ENCODE peak calls at places on chromosome 9, in eight cellular contexts. H is CD4-positive, CD25-positive, alpha-beta regulatory T cell; U is CD4-positive, alpha-beta memory T cell; W is mesenchymal stem cell; T is Peyer's patch; C is pancreas; E is neural progenitor cell; I is small intestine. Z is an unnamed sample. For H3K4me1, the result is how much of the 10 kb centered on the place peaks cover.

GRCh38 chr9:93205045-93205768 is 21.3 kb downstream of the WNK2 start:
- DNase-seq in H (peak), U (no peak), W (no peak), T (no peak), C (peak), E (peak), I (peak), Z (peak)

GRCh38 chr9:104557179-104557634 is 11.8 kb upstream of the OR13C8 start:
- DNase-seq in H (no peak), U (no peak), W (no peak), T (no peak), C (no peak), E (no peak), I (no peak), Z (no peak)

GRCh38 chr9:107548298-107549142 is 59.0 kb upstream of the KLF4 start:
- DNase-seq in H (no peak), U (no peak), W (peak), T (no peak), C (no peak), E (no peak), I (no peak), Z (peak)

GRCh38 chr9:115398313-115398650 is 280.3 kb upstream of the TNC start:
- DNase-seq in H (no peak), U (no peak), W (no peak), T (no peak), C (no peak), E (no peak), I (no peak), Z (no peak)

GRCh38 chr9:111375817-111376564 is 46.0 kb upstream of the OR2K2 start:
- DNase-seq in H (no peak), U (no peak), W (peak), T (no peak), C (no peak), E (no peak), I (no peak), Z (no peak)

GRCh38 chr9:10008101-10008799 is 604.6 kb downstream of the PTPRD start:
- DNase-seq in H (no peak), U (no peak), W (no peak), T (no peak), C (no peak), E (peak), I (no peak), Z (no peak)

GRCh38 chr9:85743290-85744128 is 1.8 kb upstream of the AGTPBP1 start:
- DNase-seq in H (peak), U (peak), W (peak), T (no peak), C (no peak), E (peak), I (peak), Z (no peak)

GRCh38 chr9:90044263-90044662 is 439.5 kb downstream of the GADD45G start:
- DNase-seq in H (no peak), U (no peak), W (peak), T (no peak), C (no peak), E (no peak), I (no peak), Z (no peak)

GRCh38 chr9:19283108-19283710 is 52.7 kb downstream of the DENND4C start:
- DNase-seq in H (no peak), U (no peak), W (no peak), T (no peak), C (no peak), E (no peak), I (no peak), Z (no peak)

GRCh38 chr9:19281801-19282200 is 51.3 kb downstream of the DENND4C start:
- DNase-seq in H (no peak), U (no peak), W (no peak), T (no peak), C (no peak), E (no peak), I (no peak), Z (no peak)

GRCh38 chr9:19290103-19290502 is 59.6 kb downstream of the DENND4C start:
- DNase-seq in H (no peak), U (no peak), W (no peak), T (no peak), C (no peak), E (no peak), I (no peak), Z (no peak)

GRCh38 chr9:19286634-19287188 is 56.2 kb downstream of the DENND4C start:
- DNase-seq in H (no peak), U (no peak), W (no peak), T (no peak), C (no peak), E (no peak), I (peak), Z (no peak)

DNA sequence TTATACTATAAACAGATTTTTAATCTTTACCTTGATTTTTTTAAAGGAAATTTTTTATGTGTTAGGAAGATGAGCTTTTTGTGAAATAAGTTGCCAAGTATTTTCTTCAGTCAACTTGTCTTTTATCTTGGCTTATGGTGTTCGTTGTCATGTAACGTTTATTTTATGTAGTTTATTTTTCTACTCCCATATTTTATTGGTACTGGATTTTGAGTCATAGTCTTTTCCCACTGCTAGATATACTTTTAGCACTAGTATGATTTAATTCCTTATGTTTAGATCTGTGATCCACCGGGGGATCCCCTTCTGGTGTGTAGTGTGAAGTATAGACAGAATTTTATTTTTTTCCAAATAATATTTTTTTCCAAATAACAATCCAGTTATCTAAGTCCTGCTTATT is 54.2 kb downstream of the DENND4C start:
- DNase-seq in H (no peak), U (no peak), W (no peak), T (no peak), C (no peak), E (no peak), I (peak), Z (no peak)
- H3K4me1 ChIP-seq in H (under half), U (under half), W (under half), T (under half), C (under half), E (under half), I (under half), Z (under half)

DNA sequence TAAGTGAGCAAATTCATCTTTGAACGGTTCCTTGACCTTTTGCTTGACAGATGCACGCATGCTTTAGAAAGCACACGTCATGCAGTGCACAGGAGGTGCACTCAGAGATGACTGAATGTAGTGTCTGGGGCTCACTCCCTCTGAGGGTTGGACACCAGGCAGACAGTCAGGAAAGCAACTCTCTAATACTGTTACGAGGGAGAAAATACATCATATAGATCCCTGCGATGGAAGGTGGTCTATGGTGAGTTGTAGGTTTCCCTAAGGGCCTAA is 16.5 kb upstream of the PHF19 start:
- DNase-seq in H (no peak), U (no peak), W (peak), T (no peak), C (no peak), E (no peak), I (no peak), Z (no peak)
- H3K4me1 ChIP-seq in H (half or more), U (half or more), W (under half), T (under half), C (under half), E (under half), I (under half), Z (under half)

GRCh38 chr9:114093031-114093471 is 6.0 kb downstream of the KIF12 start:
- DNase-seq in H (no peak), U (no peak), W (no peak), T (no peak), C (no peak), E (no peak), I (no peak), Z (no peak)
- H3K4me1 ChIP-seq in H (under half), U (under half), W (under half), T (under half), C (under half), E (under half), I (under half), Z (under half)

DNA sequence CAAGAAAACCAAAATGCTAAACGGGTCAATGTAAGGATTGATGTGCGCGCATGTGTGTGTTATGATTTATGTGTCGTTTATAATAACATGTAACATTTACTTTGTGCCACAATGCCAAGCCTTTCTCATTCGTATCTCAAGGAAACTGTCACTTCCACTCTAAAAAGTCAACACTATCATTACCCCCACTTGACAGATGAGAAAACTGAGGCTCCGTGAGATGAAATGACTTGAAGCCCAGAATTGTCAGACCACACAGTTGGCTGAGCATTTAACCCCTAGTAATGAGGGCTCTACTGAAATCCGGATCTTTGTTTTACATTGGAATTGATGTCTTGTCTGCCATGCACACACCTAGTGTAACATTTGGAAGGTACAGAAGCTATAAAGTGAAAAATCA is 95.0 kb upstream of the LMX1B start:
- DNase-seq in H (no peak), U (no peak), W (no peak), T (no peak), C (no peak), E (no peak), I (no peak), Z (no peak)
- H3K4me1 ChIP-seq in H (under half), U (under half), W (under half), T (under half), C (under half), E (under half), I (under half), Z (under half)

DNA sequence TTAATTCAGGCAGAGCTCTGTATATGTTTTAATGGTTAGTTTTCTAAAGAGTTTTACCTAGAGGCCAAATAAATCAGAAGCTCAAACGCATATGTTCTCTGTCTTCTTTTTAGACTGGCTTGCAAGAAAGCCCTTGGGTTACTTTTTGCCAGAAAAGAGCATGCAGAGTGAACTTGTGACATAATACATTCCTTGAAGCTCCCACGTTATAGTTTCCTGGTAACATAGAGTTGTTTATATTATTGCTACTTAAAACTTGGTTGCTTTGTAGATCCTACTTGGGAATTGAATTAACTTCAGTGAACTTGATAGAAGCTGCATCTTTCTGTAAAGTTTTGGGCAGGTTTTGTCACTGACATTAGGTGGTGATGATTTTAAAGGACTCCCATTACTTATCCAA is 102.9 kb downstream of the C9orf152 start:
- DNase-seq in H (no peak), U (no peak), W (peak), T (no peak), C (no peak), E (no peak), I (no peak), Z (no peak)
- H3K4me1 ChIP-seq in H (under half), U (under half), W (under half), T (under half), C (under half), E (under half), I (under half), Z (under half)

GRCh38 chr9:137110911-137111787 is 3.4 kb downstream of the DPP7 start:
- DNase-seq in H (no peak), U (no peak), W (no peak), T (no peak), C (no peak), E (no peak), I (no peak), Z (no peak)

GRCh38 chr9:137109250-137110146 is 5.0 kb downstream of the DPP7 start:
- DNase-seq in H (no peak), U (no peak), W (no peak), T (no peak), C (peak), E (no peak), I (no peak), Z (no peak)

GRCh38 chr9:137111788-137112563 is 2.6 kb downstream of the DPP7 start:
- DNase-seq in H (no peak), U (no peak), W (no peak), T (no peak), C (peak), E (no peak), I (no peak), Z (no peak)

GRCh38 chr9:137108608-137109249 is 5.8 kb downstream of the DPP7 start:
- DNase-seq in H (no peak), U (no peak), W (no peak), T (no peak), C (peak), E (no peak), I (no peak), Z (peak)

GRCh38 chr9:137110147-137110910 is 4.2 kb downstream of the DPP7 start:
- DNase-seq in H (no peak), U (no peak), W (no peak), T (no peak), C (no peak), E (no peak), I (no peak), Z (no peak)
- H3K4me1 ChIP-seq in H (under half), U (under half), W (under half), T (under half), C (under half), E (under half), I (under half), Z (under half)

GRCh38 chr9:28925184-28925583 is 1351.9 kb upstream of the C9orf72 start:
- DNase-seq in H (no peak), U (no peak), W (no peak), T (no peak), C (no peak), E (no peak), I (no peak), Z (no peak)

GRCh38 chr9:28927711-28928110 is 1354.4 kb upstream of the C9orf72 start:
- DNase-seq in H (no peak), U (no peak), W (no peak), T (no peak), C (no peak), E (no peak), I (no peak), Z (no peak)

GRCh38 chr9:28921857-28922500 is 1348.7 kb upstream of the C9orf72 start:
- DNase-seq in H (no peak), U (no peak), W (no peak), T (no peak), C (no peak), E (no peak), I (no peak), Z (no peak)

GRCh38 chr9:28926311-28926710 is 1353.0 kb upstream of the C9orf72 start:
- DNase-seq in H (no peak), U (no peak), W (no peak), T (no peak), C (no peak), E (no peak), I (no peak), Z (no peak)
- H3K4me1 ChIP-seq in H (under half), U (under half), W (under half), T (under half), C (under half), E (under half), I (under half), Z (under half)

Z was measured in aorta.